ENCODE peak calls at places on chromosomes 16 and 17, in ten cellular contexts. M is sigmoid colon, O is endothelial cell of umbilical vein, C is IMR-90, U is lower leg skin, Z is upper lobe of right lung, J is heart left ventricle, I is neural progenitor cell, Q is fibroblast of the aortic adventitia, N is colonic mucosa. K is an unnamed sample.

GRCh38 chr17:40921026-40921425 is 16.4 kb downstream of the KRT23 start:
- DNase-seq in C (no peak), O (no peak), N (no peak), J (no peak), M (no peak), I (no peak), Z (no peak), U (no peak), Q (no peak), K (no peak)

GRCh38 chr16:50797456-50797855 is 55.6 kb downstream of the CYLD start:
- DNase-seq in O (no peak), N (no peak), Z (no peak), Q (no peak), C (peak), I (no peak), U (no peak), M (no peak), J (no peak), K (no peak)

GRCh38 chr17:28563475-28563874 is 7.8 kb downstream of the PIGS start:
- DNase-seq in O (peak), Z (no peak), N (no peak), I (no peak), Q (peak), J (peak), C (peak), M (no peak), U (no peak), K (peak)

GRCh38 chr16:2494616-2495015 is 19.1 kb upstream of the ATP6V0C start:
- DNase-seq in M (no peak), Q (no peak), C (no peak), J (no peak), O (no peak), Z (no peak), N (no peak), I (no peak), U (no peak), K (no peak)

GRCh38 chr17:63943745-63944144 is 11.6 kb upstream of the CD79B start:
- DNase-seq in Q (no peak), Z (no peak), C (no peak), U (no peak), J (no peak), O (no peak), N (no peak), I (no peak), M (no peak), K (no peak)

GRCh38 chr16:87317766-87318121 is 552 bp upstream of the C16orf95 start:
- DNase-seq in J (peak), N (peak), M (peak), Q (peak), C (peak), Z (peak), I (no peak), U (peak), O (no peak), K (peak)

GRCh38 chr16:84434800-84435199 is 66.5 kb downstream of the ATP2C2 start:
- DNase-seq in J (no peak), O (no peak), C (no peak), U (no peak), Z (no peak), I (no peak), M (no peak), Q (no peak), N (peak), K (no peak)

GRCh38 chr16:89285381-89285780 is 67.9 kb downstream of the ZNF778 start:
- DNase-seq in U (no peak), I (no peak), M (no peak), N (no peak), Q (no peak), O (no peak), Z (no peak), J (no peak), C (no peak), K (no peak)

GRCh38 chr17:74987909-74988711 is 678 bp downstream of the CDR2L start:
- DNase-seq in C (peak), U (peak), M (peak), N (peak), J (peak), I (peak), Z (peak), O (peak), Q (peak), K (peak)

GRCh38 chr17:62109378-62109902 is 44.4 kb upstream of the MED13 start:
- DNase-seq in I (peak), N (peak), U (no peak), J (no peak), O (peak), C (peak), M (no peak), Q (peak), Z (peak), K (peak)

GRCh38 chr16:52680993-52681392 is 134.1 kb upstream of the TOX3 start:
- DNase-seq in M (no peak), U (no peak), Z (no peak), J (no peak), N (no peak), O (no peak), Q (no peak), I (no peak), C (no peak), K (no peak)

GRCh38 chr16:74291577-74292208 is 4.9 kb upstream of the PSMD7 start:
- DNase-seq in O (no peak), J (no peak), Z (no peak), N (no peak), I (no peak), Q (peak), U (no peak), C (peak), M (no peak), K (no peak)

GRCh38 chr16:83903739-83904138 is 4.8 kb downstream of the MLYCD start:
- DNase-seq in J (peak), M (peak), C (peak), N (no peak), Q (no peak), O (no peak), Z (no peak), I (no peak), U (no peak), K (peak)

GRCh38 chr17:78539771-78540170 is 37.4 kb downstream of the DNAH17 start:
- DNase-seq in I (no peak), N (no peak), C (no peak), O (no peak), M (peak), J (no peak), Q (no peak), U (no peak), Z (peak), K (no peak)

GRCh38 chr17:34584805-34585416 is 5.5 kb downstream of the TMEM132E start:
- DNase-seq in J (no peak), Z (no peak), U (no peak), C (peak), Q (peak), M (no peak), I (peak), O (peak), N (no peak), K (peak)
- TF ChIP-seq CTCF in J (peak), Z (no peak), U (no peak), C (no peak), Q (no peak), M (no peak), I (peak), O (no peak), N (no peak), K (no peak)

DNA sequence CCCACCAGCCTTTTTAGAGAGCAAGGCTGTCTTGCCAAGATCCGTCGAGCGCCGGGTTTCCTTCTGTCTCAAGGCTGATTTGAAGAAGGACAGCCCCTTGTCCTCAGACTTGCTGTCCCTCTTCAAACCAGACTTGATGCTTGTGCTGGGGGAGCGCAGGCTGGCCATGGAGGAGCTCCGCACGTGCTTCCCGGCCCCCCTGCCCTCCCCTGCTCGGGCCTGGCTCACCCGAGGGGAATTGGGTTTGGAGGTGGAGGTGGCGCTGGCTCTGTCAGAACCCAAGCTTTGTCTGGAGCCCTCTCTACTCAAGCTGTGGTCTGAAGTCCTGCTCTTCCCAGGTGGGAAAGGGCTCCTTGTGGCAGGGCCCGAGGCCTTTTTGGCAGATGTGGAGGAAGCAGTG is 80.9 kb downstream of the USP31 start:
- DNase-seq in I (no peak), U (no peak), J (no peak), C (no peak), M (no peak), N (no peak), Q (no peak), Z (no peak), O (no peak), K (no peak)
- H3K4me3 ChIP-seq in I (no peak), U (no peak), J (no peak), C (no peak), M (no peak), N (no peak), Q (no peak), Z (no peak), O (no peak), K (no peak)

DNA sequence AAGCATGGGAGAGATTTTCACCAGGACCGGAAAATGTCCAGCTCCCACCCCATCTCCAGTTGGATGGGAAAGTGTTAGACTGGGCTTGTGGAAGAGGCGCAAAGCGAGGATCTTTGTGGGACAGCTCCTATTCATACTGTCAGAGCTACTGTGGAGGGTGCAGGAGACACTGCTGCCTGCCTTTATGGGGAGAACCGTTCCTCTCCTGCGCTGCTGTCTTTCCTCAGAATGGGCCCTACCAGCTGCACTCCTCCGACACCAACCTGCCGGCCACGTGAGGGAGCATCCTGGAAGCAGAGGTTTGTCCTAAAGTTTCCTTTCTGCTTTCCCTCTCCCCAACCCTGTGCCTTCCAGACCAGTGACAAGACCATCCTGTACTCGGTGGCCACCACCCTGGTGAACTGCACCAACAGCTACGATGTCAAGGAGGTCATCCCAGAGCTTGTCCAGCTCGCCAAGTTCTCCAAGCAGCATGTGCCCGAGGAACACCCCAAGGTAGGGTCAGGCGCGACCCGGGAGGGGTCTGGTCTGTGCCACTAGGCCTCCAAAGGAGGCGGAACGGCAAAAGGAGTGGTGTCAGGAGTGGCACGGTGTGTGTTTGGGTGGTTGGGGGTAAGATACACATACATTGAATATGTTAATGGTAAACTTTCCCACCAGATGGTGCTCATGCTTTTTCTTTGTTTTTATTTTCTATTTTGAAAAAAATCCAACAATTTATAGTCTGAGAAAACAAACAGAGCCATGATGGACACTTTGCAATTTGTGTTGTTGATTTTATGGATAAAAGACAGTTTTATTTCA is 23.0 kb downstream of the SLC35G3 start:
- DNase-seq in N (no peak), O (peak), C (peak), Q (peak), M (no peak), I (no peak), Z (no peak), U (no peak), J (no peak), K (peak)
- TF ChIP-seq CTCF in N (peak), O (no peak), C (peak), Q (peak), M (peak), I (peak), Z (peak), U (no peak), J (peak), K (peak)

GRCh38 chr16:48607056-48607825 is 2.7 kb downstream of the N4BP1 start:
- DNase-seq in Q (peak), C (peak), J (no peak), M (no peak), U (peak), N (peak), O (no peak), Z (no peak), I (peak), K (peak)
- H3K4me3 ChIP-seq in Q (peak), C (no peak), J (peak), M (no peak), U (no peak), N (no peak), O (no peak), Z (peak), I (peak), K (no peak)

K was measured in cardiac fibroblast.